ENCODE peak calls at places on chromosomes 2 and 18, in ten cellular contexts. G, E, U, L, I, O, A, P, Q and Z are unnamed samples.
A peak's percentile ranks its signal among the peaks of the same experiment; 100 is the strongest.

GRCh38 chr18:27605107-27605834 is 420.2 kb upstream of the CHST9 start:
- DNase-seq in G (no peak), A (peak; percentile 27), L (no peak), E (peak; percentile 25), O (peak; percentile 53), I (no peak), P (no peak), Q (peak; percentile 49), U (peak; percentile 94), Z (peak; percentile 16)

GRCh38 chr2:239181601-239182471 is 219.0 kb downstream of the HDAC4 start:
- DNase-seq in A (no peak), G (peak; percentile 55), L (peak; percentile 48), Q (no peak), U (peak; percentile 21), P (no peak), I (no peak), E (no peak), O (peak; percentile 71), Z (no peak)

GRCh38 chr2:74867841-74868658 is 34.1 kb downstream of the HK2 start:
- DNase-seq in P (no peak), L (peak; percentile 33), O (no peak), E (no peak), U (no peak), I (no peak), A (no peak), Q (no peak), G (no peak), Z (no peak)

GRCh38 chr2:215950009-215950408 is 63.3 kb downstream of the MREG start:
- DNase-seq in Q (peak; percentile 52), E (no peak), I (no peak), U (peak; percentile 83), G (no peak), L (no peak), O (peak; percentile 55), A (no peak), P (no peak), Z (no peak)

GRCh38 chr2:75533135-75533534 is 27.6 kb downstream of the EVA1A start:
- DNase-seq in P (no peak), U (no peak), O (no peak), G (no peak), I (no peak), Q (no peak), E (no peak), L (no peak), A (no peak), Z (no peak)

GRCh38 chr2:10878268-10878915 is 33.3 kb upstream of the KCNF1 start:
- DNase-seq in E (no peak), U (no peak), Q (no peak), L (no peak), O (no peak), G (no peak), P (no peak), I (no peak), A (no peak), Z (no peak)

GRCh38 chr2:180699657-180700361 is 280.6 kb upstream of the UBE2E3 start:
- DNase-seq in P (no peak), G (peak; percentile 64), Q (no peak), E (no peak), A (no peak), O (no peak), I (no peak), L (no peak), U (peak; percentile 11), Z (no peak)

GRCh38 chr2:102184018-102184417 is 2.8 kb upstream of the IL1RL2 start:
- DNase-seq in L (no peak), Q (no peak), A (no peak), P (no peak), I (no peak), O (no peak), E (no peak), U (no peak), G (no peak), Z (no peak)

GRCh38 chr2:227366861-227367800 is 12.0 kb downstream of the TM4SF20 start:
- DNase-seq in U (no peak), P (no peak), E (no peak), I (no peak), A (no peak), L (no peak), O (no peak), Q (no peak), G (no peak), Z (no peak)

GRCh38 chr2:29065479-29065847 is 8.9 kb downstream of the PCARE start:
- DNase-seq in G (no peak), I (no peak), U (no peak), Q (no peak), A (no peak), P (peak; percentile 84), O (no peak), L (no peak), E (no peak), Z (no peak)

GRCh38 chr2:1707771-1708351 is 36.5 kb downstream of the PXDN start:
- DNase-seq in P (no peak), A (no peak), I (no peak), U (peak; percentile 83), O (no peak), G (no peak), E (peak; percentile 55), Q (peak; percentile 92), L (no peak), Z (peak; percentile 81)

GRCh38 chr2:171687287-171688128 is at the start of gene DYNC1I2:
- DNase-seq in G (peak; percentile 94), P (no peak), L (peak; percentile 92), O (peak; percentile 95), E (peak; percentile 91), Q (peak; percentile 97), I (peak; percentile 91), U (peak; percentile 97), A (peak; percentile 89), Z (peak; percentile 97)
- TF ChIP-seq POLR2AphosphoS5 in G (peak; percentile 84), P (peak; percentile 85), L (peak; percentile 59), O (peak; percentile 86), E (peak; percentile 11), Q (peak; percentile 91), I (peak; percentile 49), U (peak; percentile 71), A (peak; percentile 70), Z (peak; percentile 65)

GRCh38 chr2:131152065-131152464 is 46.9 kb downstream of the PLEKHB2 start:
- DNase-seq in E (no peak), U (peak; percentile 42), Q (no peak), I (no peak), G (no peak), O (no peak), P (no peak), A (no peak), L (no peak), Z (no peak)
- TF ChIP-seq POLR2AphosphoS5 in E (no peak), U (no peak), Q (no peak), I (no peak), G (no peak), O (no peak), P (no peak), A (no peak), L (no peak), Z (no peak)

DNA sequence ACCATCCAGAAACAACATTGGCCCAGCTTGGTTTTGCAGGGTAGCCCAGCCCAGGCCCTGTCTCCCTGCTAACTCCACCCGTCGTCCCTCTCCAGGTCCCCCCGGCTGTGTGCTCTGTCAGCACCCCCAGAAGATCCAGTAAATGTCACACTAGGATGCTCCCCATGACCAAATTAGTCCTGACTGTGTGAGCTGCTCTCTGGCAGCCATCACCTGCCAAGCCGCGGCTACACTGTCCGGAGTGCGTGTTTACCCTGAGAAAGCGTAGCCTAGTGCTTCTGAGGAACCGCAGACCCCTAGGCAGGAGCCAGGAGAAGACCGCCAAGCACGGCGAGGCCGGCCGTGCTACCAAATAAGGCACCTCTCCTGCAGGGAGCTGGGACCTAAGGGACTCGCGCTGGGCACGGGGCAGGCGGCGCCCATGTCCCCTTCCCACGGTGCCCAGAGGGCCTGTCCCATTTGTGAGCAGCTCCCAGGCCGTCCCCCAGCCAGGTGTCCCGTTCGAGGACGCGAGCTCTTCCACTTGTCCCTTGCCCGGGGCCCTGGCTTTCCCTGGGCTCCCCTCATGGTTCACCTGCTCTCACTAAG is 849.9 kb downstream of the RNF144A start:
- DNase-seq in O (no peak), P (no peak), A (no peak), Q (no peak), I (no peak), G (no peak), U (no peak), L (no peak), E (peak; percentile 23), Z (no peak)
- TF ChIP-seq POLR2AphosphoS5 in O (no peak), P (no peak), A (no peak), Q (no peak), I (no peak), G (no peak), U (no peak), L (no peak), E (no peak), Z (no peak)

DNA sequence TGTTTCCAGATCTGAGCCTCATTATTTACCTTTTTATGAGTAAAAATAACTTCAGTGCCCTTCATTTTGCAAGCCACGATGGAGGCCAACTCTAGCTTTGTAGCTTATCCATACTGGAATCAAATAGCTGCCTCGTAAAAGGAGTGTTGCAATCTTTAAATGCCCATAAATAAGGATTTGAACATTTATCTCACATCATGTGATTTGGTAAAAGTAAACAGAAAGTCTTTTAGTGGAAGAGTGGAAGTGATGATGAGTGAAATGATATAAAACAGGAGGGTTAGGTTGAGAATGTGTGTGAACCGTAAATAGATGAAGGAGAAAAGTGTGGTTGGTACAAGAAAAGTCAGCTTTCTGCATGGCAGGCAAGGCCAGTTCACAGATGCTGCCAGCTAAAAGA is 348.9 kb downstream of the OSR1 start:
- DNase-seq in G (no peak), I (no peak), O (no peak), A (no peak), P (no peak), E (no peak), U (no peak), L (no peak), Q (no peak), Z (no peak)
- TF ChIP-seq POLR2AphosphoS5 in G (no peak), I (no peak), O (no peak), A (no peak), P (peak; percentile 92), E (no peak), U (no peak), L (no peak), Q (no peak), Z (no peak)

GRCh38 chr2:156867201-156867600 is 390.3 kb upstream of the GALNT5 start:
- DNase-seq in E (no peak), P (no peak), O (no peak), Q (no peak), I (no peak), L (no peak), A (no peak), G (no peak), U (no peak), Z (no peak)
- TF ChIP-seq POLR2AphosphoS5 in E (no peak), P (no peak), O (no peak), Q (no peak), I (no peak), L (no peak), A (no peak), G (no peak), U (no peak), Z (no peak)

DNA sequence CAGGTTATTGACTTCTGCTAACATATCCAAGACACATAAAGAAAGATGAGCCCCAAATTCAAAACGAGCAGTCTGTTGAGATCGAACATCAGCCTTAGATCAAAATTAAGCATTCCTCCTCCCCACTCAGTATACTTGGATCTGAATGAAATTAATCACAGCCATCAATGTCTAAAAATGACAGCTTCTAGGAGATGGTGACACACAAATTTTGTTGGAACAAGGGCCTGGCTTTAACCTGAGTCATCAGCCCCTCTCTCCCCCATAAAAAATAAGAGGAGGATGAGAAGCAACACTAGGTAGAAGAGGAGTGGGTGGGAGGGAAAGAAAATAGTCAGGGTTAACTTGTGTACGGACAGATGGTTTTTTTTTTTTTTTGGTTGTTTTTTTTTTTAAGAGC is 223.1 kb downstream of the EXOC6B start:
- DNase-seq in A (no peak), G (no peak), P (no peak), I (no peak), Q (no peak), E (no peak), L (no peak), O (no peak), U (no peak), Z (no peak)
- TF ChIP-seq POLR2AphosphoS5 in A (no peak), G (no peak), P (no peak), I (no peak), Q (no peak), E (no peak), L (no peak), O (no peak), U (no peak), Z (no peak)